ENCODE peak calls at places on chromosomes 2 and 18, in nine cellular contexts. R is thyroid gland; P is cardiac muscle cell; K is CD4-positive, alpha-beta memory T cell; N is adrenal gland; S is uterus; I is Karpas-422; U is tibial nerve; Y is IMR-90. L is an unnamed sample.

GRCh38 chr2:239195318-239195871 is 205.4 kb downstream of the HDAC4 start:
- DNase-seq in P (no peak), N (no peak), R (no peak), S (no peak), Y (no peak), K (no peak), I (no peak), U (no peak), L (no peak)

GRCh38 chr18:48391863-48392262 is 17.3 kb downstream of the ZBTB7C start:
- DNase-seq in R (peak; percentile 78), S (no peak), Y (no peak), K (no peak), U (no peak), P (no peak), I (no peak), N (no peak), L (no peak)

GRCh38 chr2:47058061-47058931 is 96.8 kb downstream of the STPG4 start:
- DNase-seq in P (no peak), K (no peak), Y (peak; percentile 72), S (peak; percentile 71), N (peak; percentile 73), U (peak; percentile 83), R (peak; percentile 37), I (no peak), L (peak; percentile 32)

GRCh38 chr2:47029737-47030524 is 114.3 kb upstream of the MCFD2 start:
- DNase-seq in I (no peak), N (no peak), U (no peak), K (no peak), S (no peak), P (no peak), R (no peak), Y (peak; percentile 52), L (no peak)

GRCh38 chr2:179561702-179562101 is 297.1 kb upstream of the SESTD1 start:
- DNase-seq in S (no peak), P (no peak), R (no peak), U (no peak), N (no peak), K (no peak), I (no peak), Y (no peak), L (no peak)

GRCh38 chr18:50632895-50633515 is 73.1 kb downstream of the MAPK4 start:
- DNase-seq in R (no peak), K (no peak), U (no peak), Y (no peak), N (no peak), S (no peak), I (no peak), P (no peak), L (no peak)

GRCh38 chr2:7706791-7707190 is 789.6 kb downstream of the RNF144A start:
- DNase-seq in K (no peak), N (no peak), I (no peak), S (no peak), U (no peak), Y (no peak), P (no peak), R (no peak), L (no peak)

GRCh38 chr2:190837991-190838390 is 42.6 kb upstream of the GLS start:
- DNase-seq in U (no peak), Y (no peak), K (no peak), S (no peak), I (no peak), R (no peak), P (no peak), N (no peak), L (peak; percentile 50)

GRCh38 chr2:5539281-5540211 is 152.6 kb upstream of the SOX11 start:
- DNase-seq in U (no peak), N (no peak), Y (no peak), I (no peak), R (peak; percentile 77), P (peak; percentile 42), K (no peak), S (no peak), L (peak; percentile 56)

GRCh38 chr2:188382107-188382506 is 90.4 kb downstream of the GULP1 start:
- DNase-seq in I (no peak), S (no peak), Y (peak; percentile 24), P (no peak), R (no peak), N (no peak), U (no peak), K (no peak), L (peak; percentile 78)

GRCh38 chr2:151085101-151085640 is 176.5 kb downstream of the RBM43 start:
- DNase-seq in P (no peak), Y (peak; percentile 13), N (no peak), S (no peak), I (no peak), U (no peak), K (no peak), R (no peak), L (no peak)

GRCh38 chr2:172230783-172231446 is 128.2 kb upstream of the DLX2 start:
- DNase-seq in Y (no peak), P (peak; percentile 23), N (no peak), I (no peak), K (no peak), R (no peak), U (no peak), S (peak; percentile 31), L (no peak)

GRCh38 chr18:62312851-62313250 is 12.3 kb upstream of the TNFRSF11A start:
- DNase-seq in P (no peak), S (no peak), R (no peak), U (no peak), Y (no peak), I (no peak), N (no peak), K (no peak), L (no peak)
- H3K36me3 ChIP-seq in P (no peaks in the 10 kb centered on the region), S (no peaks in the 10 kb centered on the region), R (no peaks in the 10 kb centered on the region), U (peaks cover 31% of the 10 kb centered on the region), Y (peaks cover 6% of the 10 kb centered on the region), I (peaks cover 8% of the 10 kb centered on the region), N (peaks cover 4% of the 10 kb centered on the region), K (peaks cover 4% of the 10 kb centered on the region), L (no peaks in the 10 kb centered on the region)

DNA sequence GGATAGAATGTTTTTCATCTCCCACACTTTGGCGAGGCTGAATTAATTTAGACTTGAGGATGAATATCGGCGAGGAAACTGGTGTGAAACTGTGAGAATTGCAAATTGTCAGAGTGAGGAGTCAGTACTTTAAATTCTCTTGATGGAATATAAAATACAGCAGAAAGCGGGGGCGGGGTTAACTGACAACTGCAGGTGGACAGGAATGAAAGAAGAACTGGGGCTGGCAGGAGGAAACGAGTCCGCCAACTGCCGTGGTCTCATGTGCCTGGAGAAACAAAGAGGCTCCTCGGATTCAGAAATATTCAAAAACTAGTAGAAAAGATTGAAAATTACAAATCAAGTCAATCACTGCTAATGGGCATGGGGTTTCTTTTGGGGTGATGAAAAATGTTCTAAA is 44.3 kb downstream of the MOGAT1 start:
- DNase-seq in Y (no peak), S (no peak), U (no peak), N (no peak), K (no peak), P (no peak), I (no peak), R (no peak), L (peak; percentile 78)
- H3K4me3 ChIP-seq in Y (no peak overlapping the region), S (no peak overlapping the region), U (no peak overlapping the region), N (no peak overlapping the region), K (no peak overlapping the region), P (no peak overlapping the region), I (no peak overlapping the region), R (no peak overlapping the region), L (no peak overlapping the region)

DNA sequence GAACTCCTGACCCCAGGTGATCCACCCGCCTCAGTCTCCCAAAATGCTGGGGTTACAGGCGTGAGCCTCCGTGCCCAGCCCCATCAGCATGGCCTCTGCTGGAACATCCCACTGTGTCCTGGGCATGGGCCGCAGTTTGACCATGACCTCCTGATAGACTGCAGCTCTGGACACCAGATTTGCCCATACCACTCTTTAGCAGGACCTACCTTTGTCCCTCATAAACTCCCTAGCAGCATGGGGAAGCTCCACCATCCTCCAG is 92.6 kb downstream of the MYCN start:
- DNase-seq in N (no peak), U (no peak), R (no peak), S (no peak), Y (no peak), I (no peak), P (no peak), K (no peak), L (no peak)
- H3K9me3 ChIP-seq in N (no peaks in the 10 kb centered on the region), U (no peaks in the 10 kb centered on the region), R (no peaks in the 10 kb centered on the region), S (no peaks in the 10 kb centered on the region), Y (peaks cover 48% of the 10 kb centered on the region), I (no peaks in the 10 kb centered on the region), P (no peaks in the 10 kb centered on the region), K (no peaks in the 10 kb centered on the region), L (no peaks in the 10 kb centered on the region)

GRCh38 chr2:218230882-218231281 is 13.9 kb downstream of the ARPC2 start:
- DNase-seq in K (peak; percentile 45), U (no peak), R (no peak), Y (peak; percentile 42), P (no peak), S (no peak), N (no peak), I (peak; percentile 67), L (no peak)

GRCh38 chr2:218228366-218229092 is 11.5 kb downstream of the ARPC2 start:
- DNase-seq in R (no peak), P (no peak), K (no peak), Y (peak; percentile 25), S (no peak), N (no peak), I (no peak), U (no peak), L (no peak)

GRCh38 chr2:218226903-218227302 is 9.9 kb downstream of the ARPC2 start:
- DNase-seq in R (no peak), S (no peak), N (no peak), P (no peak), U (no peak), I (no peak), K (no peak), Y (no peak), L (no peak)

GRCh38 chr2:218229239-218229638 is 12.2 kb downstream of the ARPC2 start:
- DNase-seq in I (peak; percentile 69), R (no peak), K (peak; percentile 75), N (no peak), P (peak; percentile 17), S (no peak), U (no peak), Y (peak; percentile 87), L (no peak)

DNA sequence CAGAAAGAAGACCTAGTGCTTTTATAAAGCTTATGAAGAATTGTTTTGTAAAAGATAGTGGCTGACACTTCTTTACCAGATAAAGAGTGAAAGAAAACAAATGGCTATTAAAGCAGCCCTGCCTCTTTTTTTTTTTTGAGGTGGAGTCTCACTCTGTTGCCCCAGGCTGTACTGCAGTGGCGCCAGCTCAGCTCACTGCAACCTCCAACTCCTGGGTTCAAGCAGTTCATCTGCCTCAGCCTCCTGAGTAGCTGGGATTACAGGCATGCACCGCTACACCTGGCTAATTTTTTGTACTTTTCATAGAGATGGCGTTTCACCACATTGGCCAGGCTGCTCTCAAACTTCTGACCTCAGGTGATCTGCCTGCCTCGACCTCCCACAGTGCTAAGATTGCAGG is 12.9 kb downstream of the ARPC2 start:
- DNase-seq in K (peak; percentile 39), S (no peak), U (no peak), P (no peak), Y (no peak), N (no peak), R (no peak), I (no peak), L (no peak)
- H3K36me3 ChIP-seq in K (peaks cover 50% of the 10 kb centered on the region), S (no peaks in the 10 kb centered on the region), U (peaks cover 92% of the 10 kb centered on the region), P (peaks cover 49% of the 10 kb centered on the region), Y (peaks cover 63% of the 10 kb centered on the region), N (peaks cover 79% of the 10 kb centered on the region), R (peaks cover 48% of the 10 kb centered on the region), I (peaks cover 79% of the 10 kb centered on the region), L (peaks cover 78% of the 10 kb centered on the region)

L was measured in SJCRH30.